ENCODE peak calls at places on chromosomes 5 and 9, in four cellular contexts. E is suprapubic skin, L is left ventricle myocardium inferior, O is esophagus squamous epithelium. N is an unnamed sample.

GRCh38 chr5:136087961-136088871 is 44.4 kb upstream of the SMAD5 start:
- DNase-seq in L (peak; percentile 86), E (peak; percentile 75), O (no peak), N (no peak)

GRCh38 chr5:113514263-113514590 is 733 bp downstream of the YTHDC2 start:
- DNase-seq in E (no peak), O (no peak), L (no peak), N (no peak)

GRCh38 chr9:121498150-121498486 is 1.5 kb downstream of the GGTA1 start:
- DNase-seq in O (no peak), L (peak; percentile 34), E (no peak), N (peak; percentile 69)

GRCh38 chr9:18550286-18550685 is 76.3 kb downstream of the ADAMTSL1 start:
- DNase-seq in O (no peak), L (no peak), E (no peak), N (no peak)

GRCh38 chr9:101427337-101427736 is 8.2 kb downstream of the ALDOB start:
- DNase-seq in O (no peak), L (no peak), E (no peak), N (no peak)

GRCh38 chr5:84290161-84290560 is 94.5 kb downstream of the EDIL3 start:
- DNase-seq in E (no peak), O (no peak), L (no peak), N (no peak)

GRCh38 chr9:126559296-126559695 is 54.4 kb upstream of the LMX1B start:
- DNase-seq in L (no peak), O (no peak), E (no peak), N (no peak)

GRCh38 chr9:98087420-98088354 is 31.2 kb downstream of the NANS start:
- DNase-seq in E (peak; percentile 71), L (peak; percentile 22), O (no peak), N (no peak)

GRCh38 chr9:32524558-32525461 is 1.2 kb downstream of the RIGI start:
- DNase-seq in E (no peak), O (no peak), L (no peak), N (no peak)

GRCh38 chr5:36297653-36298052 is 4.0 kb downstream of the RANBP3L start:
- DNase-seq in O (no peak), L (no peak), E (no peak), N (no peak)

GRCh38 chr5:36300927-36301540 is 668 bp downstream of the RANBP3L start:
- DNase-seq in L (no peak), E (no peak), O (no peak), N (no peak)

GRCh38 chr5:36300181-36300926 is 1.3 kb downstream of the RANBP3L start:
- DNase-seq in O (no peak), E (no peak), L (no peak), N (no peak)

GRCh38 chr5:36301858-36302603 is at the start of gene RANBP3L:
- DNase-seq in L (no peak), E (no peak), O (no peak), N (peak; percentile 10)

DNA sequence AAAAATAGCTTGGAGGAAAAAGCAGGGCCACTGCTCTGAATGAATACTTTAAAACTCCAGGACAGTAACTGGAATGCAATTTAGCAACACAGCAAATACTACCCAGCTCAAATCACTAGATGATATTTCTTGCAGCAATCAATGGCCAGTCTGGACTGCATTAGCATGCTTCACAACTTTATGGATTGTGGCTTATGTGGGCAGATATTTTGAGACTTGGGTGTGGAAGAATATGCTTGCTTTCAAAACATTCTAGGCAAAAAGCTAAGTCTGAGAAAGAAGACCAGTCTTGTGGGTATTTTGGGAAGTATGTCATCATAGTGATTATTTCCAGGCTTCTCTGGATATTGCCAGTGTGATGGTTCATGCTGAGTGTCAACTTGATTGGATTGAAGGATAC is 3.2 kb downstream of the RANBP3L start:
- DNase-seq in O (no peak), L (no peak), E (no peak), N (no peak)
- H3K4me3 ChIP-seq in O (no peak overlapping the region), L (no peak overlapping the region), E (no peak overlapping the region), N (no peak overlapping the region)

GRCh38 chr9:71928806-71929205 is 17.4 kb downstream of the C9orf85 start:
- DNase-seq in O (no peak), L (no peak), E (no peak), N (no peak)
- H3K4me3 ChIP-seq in O (no peak overlapping the region), L (no peak overlapping the region), E (no peak overlapping the region), N (no peak overlapping the region)

GRCh38 chr5:40829748-40830305 is 5.2 kb downstream of the RPL37 start:
- DNase-seq in L (no peak), E (no peak), O (no peak), N (no peak)

GRCh38 chr5:40833712-40834229 is 1.3 kb downstream of the RPL37 start:
- DNase-seq in O (no peak), L (no peak), E (no peak), N (no peak)

GRCh38 chr5:40834391-40834848 is 602 bp downstream of the RPL37 start:
- DNase-seq in L (no peak), O (no peak), E (no peak), N (no peak)

GRCh38 chr5:40831346-40832210 is 3.4 kb downstream of the RPL37 start:
- DNase-seq in O (no peak), E (no peak), L (no peak), N (no peak)

DNA sequence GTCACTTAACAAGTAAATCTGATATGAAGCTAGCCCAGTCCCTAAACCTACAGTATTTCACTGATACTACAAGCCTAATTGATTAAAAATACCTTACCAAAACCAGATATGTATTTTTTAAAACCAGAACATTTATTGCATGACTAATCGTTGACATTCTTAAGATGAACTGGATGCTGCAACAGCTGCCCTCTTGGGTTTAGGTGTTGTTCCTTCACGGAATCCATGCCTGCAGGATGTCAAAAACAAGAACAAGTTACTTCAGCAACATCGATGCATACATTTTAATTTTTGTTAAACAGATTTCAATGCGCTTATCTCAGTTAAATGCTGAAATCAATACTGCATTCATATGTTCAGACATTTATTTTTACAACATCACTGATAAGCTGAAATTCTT is 2.7 kb downstream of the RPL37 start:
- DNase-seq in L (no peak), E (no peak), O (no peak), N (no peak)
- H3K4me3 ChIP-seq in L (no peak overlapping the region), E (no peak overlapping the region), O (no peak overlapping the region), N (no peak overlapping the region)

GRCh38 chr5:10762178-10762775 is 1.2 kb upstream of the DAP start:
- DNase-seq in O (no peak), L (peak; percentile 48), E (no peak), N (no peak)
- H3K4me3 ChIP-seq in O (peak overlapping the region; percentile 73), L (peak overlapping the region; percentile 87), E (no peak overlapping the region), N (no peak overlapping the region)

DNA sequence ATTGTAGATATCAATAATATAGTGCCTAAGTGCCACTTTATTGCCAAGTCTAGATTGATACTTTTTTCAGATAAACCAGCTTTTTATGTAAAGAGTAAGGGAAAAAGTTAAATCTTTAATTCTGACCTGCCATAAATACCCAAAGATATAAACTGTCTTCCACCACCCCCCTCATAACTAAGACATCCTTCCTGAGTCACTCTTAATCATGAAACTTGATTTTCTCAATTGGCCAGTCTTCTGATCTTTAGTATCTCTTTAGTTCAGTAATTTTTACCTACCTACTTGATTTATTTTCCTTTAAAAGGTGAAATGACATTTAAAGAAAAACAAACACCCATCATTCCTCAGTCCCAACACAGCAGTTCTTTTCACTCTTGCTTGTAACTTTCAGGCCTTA is 21.8 kb downstream of the C5orf22 start:
- DNase-seq in E (no peak), O (no peak), L (no peak), N (no peak)
- H3K4me3 ChIP-seq in E (no peak overlapping the region), O (no peak overlapping the region), L (no peak overlapping the region), N (no peak overlapping the region)

GRCh38 chr5:56259002-56259511 is 25.9 kb upstream of the ANKRD55 start:
- DNase-seq in O (no peak), E (no peak), L (no peak), N (no peak)
- H3K4me3 ChIP-seq in O (no peak overlapping the region), E (no peak overlapping the region), L (no peak overlapping the region), N (no peak overlapping the region)

GRCh38 chr9:124499214-124499613 is 8.0 kb downstream of the NR5A1 start:
- DNase-seq in E (no peak), O (no peak), L (no peak), N (no peak)

GRCh38 chr9:124498499-124499146 is 8.6 kb downstream of the NR5A1 start:
- DNase-seq in E (no peak), L (no peak), O (no peak), N (no peak)

GRCh38 chr9:124496075-124496893 is 10.9 kb downstream of the NR5A1 start:
- DNase-seq in O (no peak), E (no peak), L (no peak), N (peak; percentile 80)

GRCh38 chr9:124498040-124498439 is 9.2 kb downstream of the NR5A1 start:
- DNase-seq in L (no peak), O (no peak), E (no peak), N (no peak)

GRCh38 chr9:124497441-124497840 is 9.8 kb downstream of the NR5A1 start:
- DNase-seq in L (no peak), E (no peak), O (no peak), N (no peak)
- H3K4me3 ChIP-seq in L (no peak overlapping the region), E (no peak overlapping the region), O (no peak overlapping the region), N (no peak overlapping the region)

GRCh38 chr9:94872921-94873511 is 146.5 kb downstream of the AOPEP start:
- DNase-seq in E (no peak), O (no peak), L (no peak), N (no peak)
- H3K4me3 ChIP-seq in E (no peak overlapping the region), O (no peak overlapping the region), L (peak overlapping the region; percentile 4), N (no peak overlapping the region)

GRCh38 chr9:124964056-124964455 is 23.2 kb upstream of the GOLGA1 start:
- DNase-seq in O (no peak), L (no peak), E (no peak), N (no peak)

GRCh38 chr9:124968238-124968637 is 27.4 kb upstream of the GOLGA1 start:
- DNase-seq in O (no peak), L (no peak), E (no peak), N (no peak)

GRCh38 chr9:124960409-124960752 is 19.5 kb upstream of the GOLGA1 start:
- DNase-seq in L (no peak), O (no peak), E (no peak), N (no peak)

GRCh38 chr9:124969401-124969800 is 28.5 kb upstream of the GOLGA1 start:
- DNase-seq in L (no peak), O (no peak), E (no peak), N (no peak)

DNA sequence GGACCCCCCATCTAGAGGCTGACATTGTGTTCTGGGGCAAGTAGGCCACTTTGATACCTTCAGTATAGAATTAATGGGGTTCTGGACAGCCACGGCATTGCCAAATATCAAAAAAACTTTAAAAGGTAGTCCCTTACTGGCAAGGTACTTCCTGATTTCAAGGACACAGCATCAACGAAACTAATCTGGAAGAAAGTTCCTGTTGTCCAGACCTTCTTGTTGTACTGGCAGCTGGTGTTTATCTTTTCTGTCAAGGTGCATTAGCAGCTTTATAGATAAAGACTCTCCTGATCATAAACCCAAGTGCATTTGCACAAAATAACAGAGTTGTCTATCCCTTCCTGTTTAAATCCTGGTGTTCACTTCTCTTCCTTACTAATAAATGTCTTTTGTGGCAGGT is 23.7 kb upstream of the GOLGA1 start:
- DNase-seq in E (no peak), L (no peak), O (no peak), N (no peak)
- H3K4me3 ChIP-seq in E (no peak overlapping the region), L (no peak overlapping the region), O (no peak overlapping the region), N (no peak overlapping the region)

GRCh38 chr9:5510991-5511390 is 660 bp downstream of the PDCD1LG2 start:
- DNase-seq in O (no peak), E (no peak), L (no peak), N (no peak)

GRCh38 chr9:5512658-5513452 is 2.5 kb downstream of the PDCD1LG2 start:
- DNase-seq in L (no peak), O (no peak), E (no peak), N (no peak)

GRCh38 chr9:5511935-5512580 is 1.7 kb downstream of the PDCD1LG2 start:
- DNase-seq in L (no peak), O (no peak), E (no peak), N (no peak)

GRCh38 chr9:5510360-5510931 is at the start of gene PDCD1LG2:
- DNase-seq in E (no peak), O (no peak), L (no peak), N (no peak)

GRCh38 chr9:5511476-5511875 is 1.1 kb downstream of the PDCD1LG2 start:
- DNase-seq in O (no peak), E (no peak), L (no peak), N (no peak)
- H3K4me3 ChIP-seq in O (no peak overlapping the region), E (peak overlapping the region; percentile 28), L (peak overlapping the region; percentile 57), N (no peak overlapping the region)

N was measured in Jurkat, Clone E6-1.